ENCODE peak calls at places on chromosome 15, in seven cellular contexts. P, R, N, D, M, H and C are unnamed samples.
A peak's percentile ranks its signal among the peaks of the same experiment; 100 is the strongest.

GRCh38 chr15:98955331-98955730 is 52.3 kb downstream of the PGPEP1L start:
- DNase-seq in P (no peak), D (no peak), M (no peak), H (no peak), N (peak; percentile 25), R (peak; percentile 71), C (peak; percentile 82)

GRCh38 chr15:43911235-43911661 is 84.4 kb downstream of the WDR76 start:
- DNase-seq in D (no peak), N (no peak), R (peak; percentile 34), H (no peak), M (no peak), P (no peak), C (peak; percentile 63)

GRCh38 chr15:60407406-60407805 is 9.6 kb upstream of the ANXA2 start:
- DNase-seq in N (no peak), D (peak; percentile 65), R (no peak), P (no peak), M (no peak), H (no peak), C (no peak)

GRCh38 chr15:62874933-62875625 is 167.5 kb upstream of the TPM1 start:
- DNase-seq in N (peak; percentile 46), P (no peak), M (no peak), H (no peak), D (no peak), R (no peak), C (no peak)

GRCh38 chr15:37199546-37199945 is 99.2 kb upstream of the MEIS2 start:
- DNase-seq in D (no peak), R (peak; percentile 28), M (no peak), P (no peak), N (no peak), H (no peak), C (no peak)

GRCh38 chr15:77819841-77820728 is 187.4 kb upstream of the LINGO1 start:
- DNase-seq in N (peak; percentile 90), H (no peak), D (peak; percentile 68), P (no peak), R (no peak), M (no peak), C (no peak)

GRCh38 chr15:80620931-80621330 is 74.2 kb upstream of the ABHD17C start:
- DNase-seq in H (no peak), R (no peak), D (no peak), M (no peak), N (no peak), P (no peak), C (no peak)

GRCh38 chr15:34223904-34224596 is 766 bp upstream of the EMC4 start:
- DNase-seq in P (no peak), N (no peak), D (no peak), R (peak; percentile 5), M (no peak), H (no peak), C (no peak)

GRCh38 chr15:58707397-58707796 is 42.1 kb downstream of the ADAM10 start:
- DNase-seq in P (no peak), R (no peak), N (no peak), D (no peak), H (no peak), M (no peak), C (no peak)

GRCh38 chr15:77822631-77823230 is 190.0 kb upstream of the LINGO1 start:
- DNase-seq in N (no peak), D (no peak), H (no peak), M (no peak), P (no peak), R (no peak), C (no peak)

GRCh38 chr15:86483936-86484335 is 404.3 kb downstream of the AGBL1 start:
- DNase-seq in M (no peak), P (no peak), D (peak; percentile 45), N (no peak), R (no peak), H (no peak), C (no peak)

GRCh38 chr15:71562251-71562650 is 248.1 kb upstream of the NR2E3 start:
- DNase-seq in P (no peak), M (no peak), N (no peak), D (no peak), R (no peak), H (no peak), C (no peak)

GRCh38 chr15:58070801-58071418 is 5.4 kb upstream of the ALDH1A2 start:
- DNase-seq in M (peak; percentile 8), P (no peak), N (peak; percentile 84), R (peak; percentile 12), H (peak; percentile 59), D (peak; percentile 59), C (peak; percentile 32)

GRCh38 chr15:63054985-63055384 is 12.4 kb downstream of the TPM1 start:
- DNase-seq in D (no peak), N (no peak), H (no peak), R (no peak), P (no peak), M (no peak), C (no peak)

DNA sequence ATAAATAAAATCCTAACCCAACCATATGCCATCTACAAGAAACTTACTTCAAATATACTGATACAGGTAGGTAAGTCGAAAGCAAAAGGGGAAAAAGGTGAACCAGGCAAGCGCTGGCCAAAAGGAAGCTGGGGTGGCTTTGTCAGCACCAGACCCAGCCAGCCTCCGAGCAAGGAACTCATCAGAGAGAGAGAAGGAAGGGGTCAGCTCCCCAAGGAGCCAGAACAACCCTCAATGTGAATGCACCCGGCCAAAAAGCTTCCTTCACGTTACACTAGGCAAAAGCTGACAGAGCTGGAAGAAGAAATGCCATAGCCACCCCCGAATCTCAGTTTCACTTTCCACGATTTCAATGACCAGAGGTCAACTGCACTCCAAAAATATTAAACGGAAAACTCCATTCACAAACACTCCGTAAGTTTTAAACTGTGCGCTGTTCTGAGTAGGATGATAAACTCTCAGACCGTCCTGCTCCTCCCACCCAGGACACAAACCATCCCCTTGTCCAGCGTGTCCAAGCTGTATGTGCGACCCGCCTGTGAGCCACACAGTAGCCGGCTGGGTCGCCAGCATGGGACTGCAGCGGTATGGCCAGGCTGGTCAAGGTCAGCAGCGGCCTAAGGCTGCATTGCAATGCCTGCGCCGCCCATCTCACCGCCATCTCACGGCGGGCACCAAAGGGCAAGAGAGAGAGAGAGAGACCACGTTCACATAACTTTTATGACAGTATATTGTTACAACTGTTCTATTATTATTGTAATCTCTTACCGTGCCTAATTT is 29.8 kb downstream of the CYFIP1 start:
- DNase-seq in N (no peak), H (no peak), M (no peak), R (no peak), P (no peak), D (no peak), C (no peak)
- H3K27ac ChIP-seq in N (no peak overlapping the region), H (peak overlapping the region; percentile 20), M (no peak overlapping the region), R (peak overlapping the region; percentile 58), P (no peak overlapping the region), D (no peak overlapping the region), C (no peak overlapping the region)

DNA sequence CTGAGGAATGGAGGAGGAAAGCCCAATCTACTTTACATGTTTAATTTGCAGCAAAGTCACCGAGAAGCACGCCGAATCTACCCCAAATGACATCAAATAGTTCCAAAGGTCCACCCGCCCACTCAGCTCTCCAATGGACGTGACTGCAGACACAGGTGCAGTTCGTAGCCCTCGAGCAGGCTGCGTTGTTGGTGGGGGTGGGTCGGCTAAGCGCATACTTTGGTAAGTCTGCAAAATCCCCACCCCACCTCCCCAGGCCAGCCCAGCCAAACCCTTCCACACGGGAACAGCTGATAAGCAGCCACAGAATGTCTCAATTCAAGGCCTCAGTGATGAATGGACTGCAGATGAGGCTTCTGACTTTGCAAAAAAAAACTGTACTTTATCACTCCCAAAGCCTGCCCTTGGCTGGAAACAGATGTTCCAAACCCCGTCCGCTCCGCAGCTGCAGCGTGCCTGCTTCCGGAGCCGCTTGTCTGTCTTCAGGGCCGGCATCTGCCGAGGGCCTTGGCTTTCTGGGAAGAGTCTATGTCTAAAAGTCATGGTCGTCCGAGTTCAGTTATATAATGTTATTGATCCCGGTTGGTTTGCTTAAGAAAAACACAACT is 38.2 kb downstream of the PCSK6 start:
- DNase-seq in P (no peak), R (peak; percentile 27), D (no peak), H (no peak), M (no peak), N (peak; percentile 38), C (no peak)
- H3K27ac ChIP-seq in P (no peak overlapping the region), R (peak overlapping the region; percentile 2), D (no peak overlapping the region), H (no peak overlapping the region), M (peak overlapping the region; percentile 24), N (no peak overlapping the region), C (peak overlapping the region; percentile 3)

DNA sequence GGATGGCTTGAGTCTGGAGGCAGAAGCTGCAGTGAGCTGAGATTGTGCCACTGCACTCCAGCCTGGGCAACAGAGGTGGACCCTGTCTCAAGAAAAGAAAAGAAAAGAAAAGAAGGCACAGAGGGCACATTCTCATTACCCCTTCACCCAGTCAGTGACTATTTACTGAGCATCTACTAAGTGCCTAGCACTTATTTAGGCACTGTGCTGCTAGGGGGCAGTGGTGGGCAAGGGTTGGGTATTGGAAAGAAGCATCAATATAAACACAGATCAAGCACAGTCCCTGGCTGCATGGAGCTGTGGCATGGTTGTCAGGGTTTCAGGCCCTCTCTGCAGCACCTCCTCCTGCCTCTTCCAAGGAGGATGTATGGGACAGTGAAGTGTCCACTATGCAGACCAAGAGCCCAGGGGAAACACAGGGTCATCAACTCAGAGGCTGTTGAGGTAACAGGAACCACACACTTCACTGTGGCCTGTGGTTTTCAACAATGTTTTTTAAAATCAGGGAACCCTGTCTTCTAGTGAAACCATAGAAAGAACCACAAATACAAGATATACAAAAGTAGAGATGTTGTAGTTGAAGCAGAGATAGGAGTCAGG is 138.5 kb downstream of the RAB11A start:
- DNase-seq in N (no peak), D (peak; percentile 25), R (no peak), P (no peak), M (no peak), H (no peak), C (no peak)
- H3K27ac ChIP-seq in N (no peak overlapping the region), D (no peak overlapping the region), R (no peak overlapping the region), P (no peak overlapping the region), M (no peak overlapping the region), H (no peak overlapping the region), C (no peak overlapping the region)

GRCh38 chr15:69298354-69298696 is 387 bp upstream of the PAQR5 start:
- DNase-seq in D (no peak), M (no peak), P (no peak), N (no peak), R (no peak), H (no peak), C (no peak)

GRCh38 chr15:69298697-69299441 is at the start of gene PAQR5:
- DNase-seq in D (no peak), R (no peak), H (peak; percentile 81), N (peak; percentile 76), P (no peak), M (no peak), C (no peak)

GRCh38 chr15:69297642-69298353 is 914 bp upstream of the PAQR5 start:
- DNase-seq in N (no peak), P (no peak), H (no peak), D (no peak), M (no peak), R (no peak), C (no peak)

GRCh38 chr15:69300129-69300588 is 1.4 kb downstream of the PAQR5 start:
- DNase-seq in P (no peak), N (peak; percentile 85), R (no peak), M (no peak), H (no peak), D (peak; percentile 37), C (no peak)

DNA sequence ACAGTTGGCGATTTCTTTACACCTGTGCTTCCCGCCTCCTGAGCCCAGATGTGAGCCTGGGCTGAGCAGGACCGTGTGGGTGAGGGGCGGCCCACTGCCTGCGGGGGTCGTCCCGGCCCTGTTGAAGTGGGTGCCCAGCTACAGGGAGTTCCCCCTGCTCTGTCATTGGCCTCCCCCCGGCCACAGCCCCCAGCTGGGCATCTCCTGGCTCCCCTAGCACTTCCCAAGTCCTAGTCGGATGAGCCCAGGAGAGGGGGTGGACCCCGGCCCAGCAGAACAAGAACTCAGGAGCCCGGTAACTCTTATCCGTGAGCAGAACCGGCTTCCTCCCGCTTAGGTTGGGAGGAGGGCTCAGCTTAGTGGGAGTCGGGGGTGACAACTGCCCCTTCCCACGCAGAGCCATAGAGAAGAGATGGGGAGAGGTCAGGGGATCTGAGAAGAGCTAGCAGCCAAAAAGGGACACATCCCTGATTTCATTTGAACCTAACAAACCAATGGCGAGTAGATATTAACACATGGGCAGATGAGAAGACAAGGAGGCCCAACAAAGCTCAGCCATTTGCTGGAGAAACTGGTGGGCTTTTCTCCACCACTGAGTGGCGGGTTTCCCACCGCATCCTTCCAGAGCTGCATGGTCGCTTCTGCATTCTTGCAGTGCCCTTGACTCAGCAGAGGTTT is 878 bp downstream of the PAQR5 start:
- DNase-seq in H (no peak), R (no peak), D (no peak), P (no peak), M (no peak), N (peak; percentile 67), C (no peak)
- H3K27ac ChIP-seq in H (no peak overlapping the region), R (no peak overlapping the region), D (no peak overlapping the region), P (no peak overlapping the region), M (no peak overlapping the region), N (no peak overlapping the region), C (no peak overlapping the region)